ENCODE peak calls at places on chromosome 10, in seven cellular contexts. U, E, P, L, K, W and O are unnamed samples.

GRCh38 chr10:91590142-91590903 is 42.5 kb downstream of the PPP1R3C start:
- DNase-seq in U (peak; percentile 90), E (no peak), P (peak; percentile 19), L (no peak), K (no peak), W (no peak), O (peak; percentile 89)

GRCh38 chr10:86770412-86770960 is 14.1 kb downstream of the BMPR1A start:
- DNase-seq in U (no peak), E (no peak), P (no peak), L (peak; percentile 78), K (no peak), W (no peak), O (no peak)

GRCh38 chr10:20089884-20090283 is 273.7 kb downstream of the PLXDC2 start:
- DNase-seq in U (no peak), E (no peak), P (no peak), L (no peak), K (no peak), W (no peak), O (no peak)

GRCh38 chr10:4383683-4384082 is 442.3 kb upstream of the AKR1E2 start:
- DNase-seq in U (no peak), E (no peak), P (no peak), L (no peak), K (no peak), W (no peak), O (no peak)

GRCh38 chr10:6020806-6021205 is 41.4 kb downstream of the IL2RA start:
- DNase-seq in U (peak; percentile 40), E (no peak), P (peak; percentile 22), L (no peak), K (no peak), W (no peak), O (no peak)

GRCh38 chr10:107614939-107615665 is 450.6 kb upstream of the SORCS1 start:
- DNase-seq in U (peak; percentile 58), E (no peak), P (no peak), L (no peak), K (no peak), W (no peak), O (peak; percentile 29)

GRCh38 chr10:70851597-70852475 is 36.1 kb downstream of the SGPL1 start:
- DNase-seq in U (no peak), E (no peak), P (no peak), L (no peak), K (no peak), W (no peak), O (no peak)

GRCh38 chr10:571643-572042 is 117.8 kb downstream of the DIP2C start:
- DNase-seq in U (no peak), E (no peak), P (no peak), L (no peak), K (no peak), W (no peak), O (no peak)

GRCh38 chr10:29734640-29734979 is 99.8 kb upstream of the SVIL start:
- DNase-seq in U (no peak), E (no peak), P (no peak), L (no peak), K (no peak), W (no peak), O (no peak)

GRCh38 chr10:32459072-32459703 is 13.2 kb downstream of the CCDC7 start:
- DNase-seq in U (no peak), E (no peak), P (no peak), L (no peak), K (no peak), W (no peak), O (no peak)

GRCh38 chr10:98536551-98536950 is 89.8 kb upstream of the HPS1 start:
- DNase-seq in U (peak; percentile 8), E (no peak), P (no peak), L (no peak), K (no peak), W (no peak), O (no peak)

GRCh38 chr10:49083256-49083655 is 32.1 kb downstream of the VSTM4 start:
- DNase-seq in U (peak; percentile 13), E (no peak), P (peak; percentile 71), L (no peak), K (no peak), W (no peak), O (peak; percentile 13)

GRCh38 chr10:63382066-63382465 is 83.7 kb downstream of the JMJD1C start:
- DNase-seq in U (no peak), E (no peak), P (no peak), L (no peak), K (no peak), W (no peak), O (no peak)

GRCh38 chr10:129509835-129510234 is 42.8 kb downstream of the MGMT start:
- DNase-seq in U (no peak), E (no peak), P (no peak), L (no peak), K (no peak), W (no peak), O (no peak)

GRCh38 chr10:33224251-33224965 is 110.1 kb downstream of the NRP1 start:
- DNase-seq in U (no peak), E (no peak), P (no peak), L (no peak), K (no peak), W (no peak), O (no peak)

GRCh38 chr10:101120884-101121660 is 10.0 kb upstream of the TLX1 start:
- DNase-seq in U (no peak), E (no peak), P (no peak), L (no peak), K (peak; percentile 58), W (no peak), O (no peak)

GRCh38 chr10:23293145-23293724 is 51.4 kb downstream of the C10orf67 start:
- DNase-seq in U (peak; percentile 11), E (peak; percentile 66), P (no peak), L (peak; percentile 66), K (peak; percentile 24), W (no peak), O (peak; percentile 40)

GRCh38 chr10:19250542-19250941 is 201.9 kb downstream of the MALRD1 start:
- DNase-seq in U (no peak), E (no peak), P (no peak), L (peak; percentile 10), K (no peak), W (no peak), O (peak; percentile 20)

GRCh38 chr10:114483575-114483974 is 79.3 kb upstream of the AFAP1L2 start:
- DNase-seq in U (no peak), E (no peak), P (no peak), L (no peak), K (no peak), W (no peak), O (no peak)

GRCh38 chr10:75646931-75647330 is 215.5 kb downstream of the LRMDA start:
- DNase-seq in U (no peak), E (no peak), P (no peak), L (no peak), K (no peak), W (no peak), O (no peak)

GRCh38 chr10:8150401-8150905 is 96.0 kb downstream of the GATA3 start:
- DNase-seq in U (peak; percentile 15), E (no peak), P (no peak), L (no peak), K (no peak), W (no peak), O (no peak)

GRCh38 chr10:89944138-89944537 is 242.7 kb downstream of the KIF20B start:
- DNase-seq in U (no peak), E (no peak), P (no peak), L (no peak), K (no peak), W (no peak), O (no peak)

GRCh38 chr10:73889014-73889413 is 14.7 kb upstream of the CAMK2G start:
- DNase-seq in U (peak; percentile 79), E (no peak), P (peak; percentile 37), L (peak; percentile 77), K (no peak), W (no peak), O (no peak)

GRCh38 chr10:109616356-109616755 is 307.0 kb downstream of the XPNPEP1 start:
- DNase-seq in U (no peak), E (no peak), P (no peak), L (no peak), K (no peak), W (no peak), O (no peak)

GRCh38 chr10:6501931-6502330 is 78.1 kb downstream of the PRKCQ start:
- DNase-seq in U (no peak), E (no peak), P (no peak), L (no peak), K (no peak), W (no peak), O (no peak)

GRCh38 chr10:35639651-35640311 is 2.3 kb downstream of the FZD8 start:
- DNase-seq in U (peak; percentile 54), E (peak; percentile 58), P (no peak), L (no peak), K (no peak), W (no peak), O (peak; percentile 43)

GRCh38 chr10:6769704-6770417 is 189.8 kb upstream of the PRKCQ start:
- DNase-seq in U (no peak), E (no peak), P (no peak), L (peak; percentile 23), K (no peak), W (no peak), O (no peak)

GRCh38 chr10:129877773-129878371 is 86.2 kb downstream of the EBF3 start:
- DNase-seq in U (no peak), E (peak; percentile 27), P (no peak), L (peak; percentile 48), K (peak; percentile 26), W (no peak), O (peak; percentile 23)

GRCh38 chr10:29555746-29556481 is 78.9 kb downstream of the SVIL start:
- DNase-seq in U (peak; percentile 71), E (no peak), P (no peak), L (no peak), K (no peak), W (no peak), O (peak; percentile 75)

GRCh38 chr10:17817316-17817715 is 8.2 kb downstream of the MRC1 start:
- DNase-seq in U (no peak), E (no peak), P (no peak), L (no peak), K (no peak), W (no peak), O (no peak)

GRCh38 chr10:6244510-6244909 is 41.8 kb downstream of the PFKFB3 start:
- DNase-seq in U (no peak), E (no peak), P (no peak), L (no peak), K (no peak), W (no peak), O (no peak)

GRCh38 chr10:35781643-35782035 is 139.5 kb upstream of the FZD8 start:
- DNase-seq in U (no peak), E (no peak), P (no peak), L (peak; percentile 16), K (no peak), W (no peak), O (no peak)

GRCh38 chr10:119360181-119360921 is 153.0 kb downstream of the GRK5 start:
- DNase-seq in U (no peak), E (no peak), P (no peak), L (peak; percentile 13), K (no peak), W (no peak), O (peak; percentile 34)

GRCh38 chr10:93859049-93859655 is 34.6 kb upstream of the SLC35G1 start:
- DNase-seq in U (peak; percentile 19), E (no peak), P (no peak), L (peak; percentile 39), K (no peak), W (no peak), O (peak; percentile 18)